ENCODE peak calls at places on chromosomes 3 and 15, in eight cellular contexts. One of them, this sample, is unnamed. For H3K4me1, the result is how much of the 10 kb centered on the place peaks cover.

GRCh38 chr3:175941352-175941751 is 1082.2 kb downstream of the NAALADL2 start:
- DNase-seq in cardiac muscle cell: peak
- DNase-seq in lower lobe of right lung: no peak
- DNase-seq in tibial artery: no peak
- DNase-seq in fibroblast of lung: no peak
- DNase-seq in lung: no peak
- DNase-seq in A549: peak
- DNase-seq in prostate gland: no peak
- DNase-seq in this sample: no peak

GRCh38 chr3:195763248-195763830 is 42.6 kb downstream of the MUC20 start:
- DNase-seq in cardiac muscle cell: no peak
- DNase-seq in lower lobe of right lung: peak
- DNase-seq in tibial artery: no peak
- DNase-seq in fibroblast of lung: no peak
- DNase-seq in lung: no peak
- DNase-seq in A549: no peak
- DNase-seq in prostate gland: no peak
- DNase-seq in this sample: no peak

GRCh38 chr3:17091895-17092294 is 207.1 kb downstream of the PLCL2 start:
- DNase-seq in cardiac muscle cell: no peak
- DNase-seq in lower lobe of right lung: no peak
- DNase-seq in tibial artery: no peak
- DNase-seq in fibroblast of lung: peak
- DNase-seq in lung: no peak
- DNase-seq in A549: no peak
- DNase-seq in prostate gland: no peak
- DNase-seq in this sample: no peak

GRCh38 chr15:42150246-42150970 is 6.0 kb downstream of the PLA2G4F start:
- DNase-seq in cardiac muscle cell: no peak
- DNase-seq in lower lobe of right lung: no peak
- DNase-seq in tibial artery: no peak
- DNase-seq in fibroblast of lung: no peak
- DNase-seq in lung: no peak
- DNase-seq in A549: no peak
- DNase-seq in prostate gland: no peak
- DNase-seq in this sample: no peak

GRCh38 chr3:176766862-176767261 is 430.4 kb downstream of the TBL1XR1 start:
- DNase-seq in cardiac muscle cell: no peak
- DNase-seq in lower lobe of right lung: no peak
- DNase-seq in tibial artery: no peak
- DNase-seq in fibroblast of lung: peak
- DNase-seq in lung: no peak
- DNase-seq in A549: no peak
- DNase-seq in prostate gland: no peak
- DNase-seq in this sample: no peak

GRCh38 chr15:100602822-100603393 is 519 bp downstream of the ASB7 start:
- DNase-seq in cardiac muscle cell: peak
- DNase-seq in lower lobe of right lung: no peak
- DNase-seq in tibial artery: no peak
- DNase-seq in fibroblast of lung: peak
- DNase-seq in lung: no peak
- DNase-seq in A549: peak
- DNase-seq in prostate gland: peak
- DNase-seq in this sample: no peak

GRCh38 chr3:10655131-10655530 is 149.7 kb upstream of the ATP2B2 start:
- DNase-seq in cardiac muscle cell: no peak
- DNase-seq in lower lobe of right lung: no peak
- DNase-seq in tibial artery: no peak
- DNase-seq in fibroblast of lung: no peak
- DNase-seq in lung: no peak
- DNase-seq in A549: no peak
- DNase-seq in prostate gland: no peak
- DNase-seq in this sample: no peak

GRCh38 chr15:48681274-48681840 is 35.8 kb upstream of the FBN1 start:
- DNase-seq in cardiac muscle cell: peak
- DNase-seq in lower lobe of right lung: no peak
- DNase-seq in tibial artery: no peak
- DNase-seq in fibroblast of lung: peak
- DNase-seq in lung: no peak
- DNase-seq in A549: no peak
- DNase-seq in prostate gland: no peak
- DNase-seq in this sample: no peak

GRCh38 chr3:13528217-13528801 is 20.6 kb upstream of the FBLN2 start:
- DNase-seq in cardiac muscle cell: peak
- DNase-seq in lower lobe of right lung: no peak
- DNase-seq in tibial artery: no peak
- DNase-seq in fibroblast of lung: no peak
- DNase-seq in lung: no peak
- DNase-seq in A549: peak
- DNase-seq in prostate gland: no peak
- DNase-seq in this sample: no peak
- TF ChIP-seq CTCF in cardiac muscle cell: peak
- TF ChIP-seq CTCF in lower lobe of right lung: no peak
- TF ChIP-seq CTCF in tibial artery: no peak
- TF ChIP-seq CTCF in fibroblast of lung: peak
- TF ChIP-seq CTCF in lung: no peak
- TF ChIP-seq CTCF in A549: no peak
- TF ChIP-seq CTCF in prostate gland: no peak
- TF ChIP-seq CTCF in this sample: no peak

DNA sequence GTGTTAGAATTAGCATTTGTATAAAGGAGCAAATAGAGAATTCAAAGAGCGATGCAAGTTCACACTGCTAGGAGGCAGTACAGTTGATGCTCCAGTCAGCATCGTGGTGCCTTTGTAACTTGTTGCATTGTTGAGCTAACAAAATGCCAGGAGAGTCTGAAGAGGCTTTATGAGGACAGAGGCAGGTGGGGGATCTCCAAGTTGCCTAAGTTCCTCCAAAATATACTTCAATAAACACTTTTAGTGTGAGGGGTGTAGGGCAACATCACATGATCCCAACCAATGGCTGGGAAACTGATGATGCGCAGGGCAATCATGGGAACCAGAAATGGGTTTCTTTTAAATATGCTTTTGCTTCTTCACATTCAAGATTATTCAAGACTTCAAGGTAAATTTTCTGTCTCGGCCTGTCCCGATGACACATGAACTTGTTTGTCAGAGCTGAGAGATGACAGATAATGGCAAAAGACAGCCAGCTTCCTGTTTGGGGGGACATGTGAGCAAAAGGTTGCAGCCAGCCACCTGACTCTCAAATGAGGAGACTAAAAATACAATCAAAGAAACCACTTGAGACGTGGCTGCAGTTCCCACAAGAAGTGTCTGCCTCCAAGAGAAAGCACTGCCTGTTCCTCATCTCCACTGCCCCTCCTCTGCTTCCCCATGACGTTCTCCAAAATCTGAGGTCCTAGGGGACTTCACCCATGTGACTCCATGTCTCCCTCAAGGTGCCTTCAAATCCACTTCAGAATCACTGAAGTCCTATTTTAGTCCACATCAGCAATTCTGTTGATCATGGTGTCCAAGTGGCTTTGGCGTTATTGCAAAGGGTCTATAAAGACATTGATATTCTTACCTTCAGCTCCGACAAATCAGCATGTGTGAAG is 39.3 kb downstream of the KLHL6 start:
- DNase-seq in cardiac muscle cell: no peak
- DNase-seq in lower lobe of right lung: no peak
- DNase-seq in tibial artery: no peak
- DNase-seq in fibroblast of lung: no peak
- DNase-seq in lung: no peak
- DNase-seq in A549: no peak
- DNase-seq in prostate gland: no peak
- DNase-seq in this sample: no peak
- H3K4me1 ChIP-seq in cardiac muscle cell: under half
- H3K4me1 ChIP-seq in lower lobe of right lung: under half
- H3K4me1 ChIP-seq in tibial artery: under half
- H3K4me1 ChIP-seq in fibroblast of lung: under half
- H3K4me1 ChIP-seq in lung: under half
- H3K4me1 ChIP-seq in A549: under half
- H3K4me1 ChIP-seq in prostate gland: under half
- H3K4me1 ChIP-seq in this sample: under half

GRCh38 chr3:146161725-146162047 is 702 bp upstream of the PLOD2 start:
- DNase-seq in cardiac muscle cell: peak
- DNase-seq in lower lobe of right lung: no peak
- DNase-seq in tibial artery: peak
- DNase-seq in fibroblast of lung: peak
- DNase-seq in lung: peak
- DNase-seq in A549: peak
- DNase-seq in prostate gland: peak
- DNase-seq in this sample: peak

GRCh38 chr3:146159037-146159436 is 1.9 kb downstream of the PLOD2 start:
- DNase-seq in cardiac muscle cell: no peak
- DNase-seq in lower lobe of right lung: no peak
- DNase-seq in tibial artery: no peak
- DNase-seq in fibroblast of lung: peak
- DNase-seq in lung: no peak
- DNase-seq in A549: no peak
- DNase-seq in prostate gland: no peak
- DNase-seq in this sample: no peak

GRCh38 chr3:146159616-146160232 is 1.3 kb downstream of the PLOD2 start:
- DNase-seq in cardiac muscle cell: no peak
- DNase-seq in lower lobe of right lung: no peak
- DNase-seq in tibial artery: no peak
- DNase-seq in fibroblast of lung: no peak
- DNase-seq in lung: no peak
- DNase-seq in A549: no peak
- DNase-seq in prostate gland: no peak
- DNase-seq in this sample: no peak

GRCh38 chr3:146160964-146161724 is at the start of gene PLOD2:
- DNase-seq in cardiac muscle cell: peak
- DNase-seq in lower lobe of right lung: peak
- DNase-seq in tibial artery: peak
- DNase-seq in fibroblast of lung: peak
- DNase-seq in lung: peak
- DNase-seq in A549: peak
- DNase-seq in prostate gland: peak
- DNase-seq in this sample: peak

GRCh38 chr3:146160233-146160963 is 586 bp downstream of the PLOD2 start:
- DNase-seq in cardiac muscle cell: peak
- DNase-seq in lower lobe of right lung: peak
- DNase-seq in tibial artery: peak
- DNase-seq in fibroblast of lung: peak
- DNase-seq in lung: peak
- DNase-seq in A549: peak
- DNase-seq in prostate gland: peak
- DNase-seq in this sample: peak
- H3K4me3 ChIP-seq in cardiac muscle cell: peak
- H3K4me3 ChIP-seq in lower lobe of right lung: peak
- H3K4me3 ChIP-seq in tibial artery: peak
- H3K4me3 ChIP-seq in fibroblast of lung: peak
- H3K4me3 ChIP-seq in lung: peak
- H3K4me3 ChIP-seq in A549: peak
- H3K4me3 ChIP-seq in prostate gland: peak
- H3K4me3 ChIP-seq in this sample: peak

GRCh38 chr15:72474466-72474911 is 359 bp downstream of the ARIH1 start:
- DNase-seq in cardiac muscle cell: no peak
- DNase-seq in lower lobe of right lung: no peak
- DNase-seq in tibial artery: no peak
- DNase-seq in fibroblast of lung: no peak
- DNase-seq in lung: no peak
- DNase-seq in A549: no peak
- DNase-seq in prostate gland: no peak
- DNase-seq in this sample: no peak

GRCh38 chr15:72474912-72475601 is 927 bp downstream of the ARIH1 start:
- DNase-seq in cardiac muscle cell: peak
- DNase-seq in lower lobe of right lung: peak
- DNase-seq in tibial artery: peak
- DNase-seq in fibroblast of lung: peak
- DNase-seq in lung: peak
- DNase-seq in A549: peak
- DNase-seq in prostate gland: peak
- DNase-seq in this sample: peak

GRCh38 chr15:72475674-72476073 is 1.5 kb downstream of the ARIH1 start:
- DNase-seq in cardiac muscle cell: no peak
- DNase-seq in lower lobe of right lung: no peak
- DNase-seq in tibial artery: no peak
- DNase-seq in fibroblast of lung: no peak
- DNase-seq in lung: no peak
- DNase-seq in A549: no peak
- DNase-seq in prostate gland: no peak
- DNase-seq in this sample: no peak

GRCh38 chr15:72472907-72473669 is 1.0 kb upstream of the ARIH1 start:
- DNase-seq in cardiac muscle cell: peak
- DNase-seq in lower lobe of right lung: no peak
- DNase-seq in tibial artery: no peak
- DNase-seq in fibroblast of lung: peak
- DNase-seq in lung: no peak
- DNase-seq in A549: peak
- DNase-seq in prostate gland: no peak
- DNase-seq in this sample: no peak

DNA sequence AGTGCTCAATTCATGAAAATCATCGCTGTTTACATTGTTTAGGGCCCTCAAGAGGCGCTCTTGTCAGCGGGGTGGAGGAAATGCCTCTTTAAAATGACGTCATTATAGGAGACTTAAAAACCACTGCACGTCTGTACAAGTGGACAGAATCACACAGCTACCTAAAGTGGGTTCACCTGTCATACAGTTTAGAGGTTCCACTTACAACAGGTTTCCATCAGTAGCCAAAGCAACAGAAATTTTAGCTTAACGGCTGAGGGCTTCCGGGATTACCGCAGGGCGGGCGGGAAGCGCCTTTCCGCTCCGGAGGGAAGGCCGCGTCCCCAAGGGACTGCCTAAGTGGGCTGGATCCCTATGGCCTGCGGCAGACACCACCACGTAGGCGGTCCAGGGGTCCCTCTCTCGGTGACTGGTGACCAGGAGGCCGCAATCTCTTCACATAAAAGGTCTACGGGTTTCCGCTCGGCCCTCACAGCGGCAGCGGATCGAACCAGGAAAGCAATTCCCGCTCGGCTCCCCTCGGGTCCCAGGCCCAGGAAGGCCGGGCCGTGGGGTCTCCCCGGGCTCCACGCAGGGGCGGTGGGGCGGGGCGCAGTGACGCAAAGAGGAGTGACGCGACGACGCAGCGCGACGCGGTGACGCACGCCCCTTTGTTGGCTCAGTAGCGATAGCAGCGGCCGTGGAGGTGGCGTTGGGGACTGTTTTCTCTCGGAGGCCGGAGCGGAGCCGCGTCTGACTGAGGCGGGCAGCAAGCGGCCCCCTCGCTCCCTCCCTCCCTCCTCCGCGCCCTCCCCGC is at the start of gene ARIH1:
- DNase-seq in cardiac muscle cell: peak
- DNase-seq in lower lobe of right lung: peak
- DNase-seq in tibial artery: peak
- DNase-seq in fibroblast of lung: peak
- DNase-seq in lung: peak
- DNase-seq in A549: peak
- DNase-seq in prostate gland: peak
- DNase-seq in this sample: peak
- TF ChIP-seq CTCF in cardiac muscle cell: peak
- TF ChIP-seq CTCF in lower lobe of right lung: peak
- TF ChIP-seq CTCF in tibial artery: no peak
- TF ChIP-seq CTCF in fibroblast of lung: peak
- TF ChIP-seq CTCF in lung: peak
- TF ChIP-seq CTCF in A549: peak
- TF ChIP-seq CTCF in prostate gland: no peak
- TF ChIP-seq CTCF in this sample: peak

GRCh38 chr3:14424711-14425573 is 22.5 kb downstream of the SLC6A6 start:
- DNase-seq in cardiac muscle cell: no peak
- DNase-seq in lower lobe of right lung: peak
- DNase-seq in tibial artery: no peak
- DNase-seq in fibroblast of lung: peak
- DNase-seq in lung: peak
- DNase-seq in A549: no peak
- DNase-seq in prostate gland: no peak
- DNase-seq in this sample: no peak
- H3K4me1 ChIP-seq in cardiac muscle cell: under half
- H3K4me1 ChIP-seq in lower lobe of right lung: half or more
- H3K4me1 ChIP-seq in tibial artery: under half
- H3K4me1 ChIP-seq in fibroblast of lung: under half
- H3K4me1 ChIP-seq in lung: under half
- H3K4me1 ChIP-seq in A549: half or more
- H3K4me1 ChIP-seq in prostate gland: under half
- H3K4me1 ChIP-seq in this sample: under half

This sample was measured in body of pancreas.